ENCODE peak calls at places on chromosomes 6 and 20, in six cellular contexts. O is naive thymus-derived CD8-positive, alpha-beta T cell; W is left ventricle myocardium superior; T is breast epithelium; I is fibroblast of lung; L is stimulated activated CD4-positive, alpha-beta T cell treated with anti-CD3 and anti-CD28 coated beads, Interleukin-4, amount 100 ng/mL, for 1 hour. Y is an unnamed sample.

GRCh38 chr20:24805456-24806233 is 143.4 kb upstream of the CST7 start:
- DNase-seq in O (no peak), W (no peak), T (no peak), I (no peak), L (no peak), Y (no peak)

GRCh38 chr6:111644893-111645430 is 39.3 kb upstream of the TRAF3IP2 start:
- DNase-seq in O (no peak), W (no peak), T (no peak), I (no peak), L (no peak), Y (no peak)

GRCh38 chr20:50519036-50519780 is 9.0 kb downstream of the PTPN1 start:
- DNase-seq in O (no peak), W (no peak), T (no peak), I (no peak), L (no peak), Y (no peak)

GRCh38 chr20:8854566-8854965 is 214.3 kb upstream of the PLCB4 start:
- DNase-seq in O (no peak), W (peak; percentile 73), T (no peak), I (peak; percentile 72), L (no peak), Y (no peak)

GRCh38 chr20:14481863-14482262 is 144.5 kb upstream of the FLRT3 start:
- DNase-seq in O (no peak), W (no peak), T (no peak), I (peak; percentile 86), L (no peak), Y (no peak)

GRCh38 chr6:82362868-82363267 is 749 bp upstream of the TPBG start:
- DNase-seq in O (no peak), W (no peak), T (no peak), I (peak; percentile 85), L (no peak), Y (no peak)

GRCh38 chr6:13579911-13580310 is 5.5 kb downstream of the SIRT5 start:
- DNase-seq in O (no peak), W (no peak), T (no peak), I (no peak), L (no peak), Y (no peak)

GRCh38 chr6:155782739-155783459 is 327.3 kb upstream of the NOX3 start:
- DNase-seq in O (no peak), W (no peak), T (no peak), I (peak; percentile 61), L (no peak), Y (no peak)

GRCh38 chr6:13407709-13408695 is 79.4 kb downstream of the GFOD1 start:
- DNase-seq in O (no peak), W (peak; percentile 62), T (no peak), I (peak; percentile 91), L (no peak), Y (no peak)

GRCh38 chr6:170100046-170100445 is 190.8 kb downstream of the DLL1 start:
- DNase-seq in O (no peak), W (peak; percentile 7), T (peak; percentile 9), I (no peak), L (no peak), Y (no peak)

GRCh38 chr6:156336096-156336495 is 441.1 kb upstream of the ARID1B start:
- DNase-seq in O (no peak), W (no peak), T (no peak), I (no peak), L (no peak), Y (no peak)

Y was measured in HEK293T.